ENCODE peak calls at places on chromosome 20, in six cellular contexts. U is EL, D is coronary artery, S is cardiac muscle cell, C is endothelial cell of umbilical vein, T is amniotic stem cell. G is an unnamed sample.

GRCh38 chr20:41170386-41171105 is 33.2 kb downstream of the PLCG1 start:
- DNase-seq in S (no peak), T (no peak), U (no peak), D (peak; percentile 65), C (no peak), G (no peak)

GRCh38 chr20:63477061-63477616 is 4.7 kb upstream of the KCNQ2 start:
- DNase-seq in D (no peak), S (no peak), T (no peak), C (no peak), U (no peak), G (no peak)

GRCh38 chr20:39910536-39910935 is 778.5 kb downstream of the MAFB start:
- DNase-seq in U (no peak), C (no peak), T (no peak), D (no peak), S (no peak), G (no peak)

GRCh38 chr20:37266940-37267683 is 5.5 kb upstream of the GHRH start:
- DNase-seq in S (no peak), D (no peak), T (no peak), C (no peak), U (no peak), G (no peak)

GRCh38 chr20:25042531-25043498 is 15.1 kb downstream of the ACSS1 start:
- DNase-seq in U (no peak), S (no peak), T (no peak), D (no peak), C (no peak), G (no peak)

GRCh38 chr20:54452277-54452676 is 23.1 kb upstream of the DOK5 start:
- DNase-seq in S (no peak), T (no peak), C (no peak), D (no peak), U (no peak), G (no peak)

GRCh38 chr20:40442181-40442963 is 246.7 kb downstream of the MAFB start:
- DNase-seq in T (no peak), C (no peak), U (no peak), D (no peak), S (peak; percentile 31), G (no peak)

GRCh38 chr20:53826597-53827291 is 233.1 kb upstream of the ZNF217 start:
- DNase-seq in D (no peak), T (no peak), U (peak; percentile 11), C (no peak), S (no peak), G (no peak)

GRCh38 chr20:59010321-59010994 is 3.4 kb upstream of the CTSZ start:
- DNase-seq in S (peak; percentile 45), C (peak; percentile 75), T (no peak), D (no peak), U (no peak), G (no peak)

GRCh38 chr20:58389324-58389967 is 417 bp downstream of the VAPB start:
- DNase-seq in D (no peak), C (peak; percentile 39), S (peak; percentile 43), U (peak; percentile 49), T (peak; percentile 14), G (peak; percentile 27)

GRCh38 chr20:52402514-52402913 is 210.9 kb upstream of the ZFP64 start:
- DNase-seq in D (no peak), U (no peak), T (no peak), S (no peak), C (no peak), G (no peak)